ENCODE peak calls at places on chromosomes 4 and X, in five cellular contexts. Q, R, I, L and T are unnamed samples.

GRCh38 chr4:38728651-38729141 is 54.1 kb downstream of the TLR10 start:
- DNase-seq in Q (no peak), R (no peak), I (peak; percentile 6), L (peak; percentile 53), T (no peak)

GRCh38 chr4:182189107-182189878 is 53.9 kb upstream of the TENM3 start:
- DNase-seq in R (no peak), Q (peak; percentile 77), L (no peak), I (no peak), T (no peak)

GRCh38 chr4:17124767-17125166 is 226.3 kb upstream of the LDB2 start:
- DNase-seq in R (no peak), Q (no peak), L (no peak), I (no peak), T (no peak)

GRCh38 chrX:148794350-148794749 is 293.9 kb downstream of the AFF2 start:
- DNase-seq in L (no peak), Q (no peak), R (no peak), I (no peak), T (no peak)

GRCh38 chr4:100108869-100109268 is 81.4 kb downstream of the DDIT4L start:
- DNase-seq in R (no peak), Q (no peak), L (no peak), I (no peak), T (no peak)

GRCh38 chr4:175339100-175339707 is 421.0 kb downstream of the ADAM29 start:
- DNase-seq in I (no peak), R (no peak), Q (no peak), L (no peak), T (no peak)

GRCh38 chr4:128649575-128650205 is 159.8 kb upstream of the JADE1 start:
- DNase-seq in R (no peak), Q (peak; percentile 76), L (no peak), I (no peak), T (no peak)

GRCh38 chr4:41364871-41365270 is 108.1 kb downstream of the UCHL1 start:
- DNase-seq in Q (no peak), R (no peak), I (no peak), L (no peak), T (no peak)

GRCh38 chr4:5804656-5805055 is 88.2 kb downstream of the CRMP1 start:
- DNase-seq in L (no peak), I (no peak), Q (no peak), R (no peak), T (no peak)

GRCh38 chr4:182454440-182455013 is 211.3 kb downstream of the TENM3 start:
- DNase-seq in R (no peak), Q (no peak), L (no peak), I (no peak), T (no peak)

GRCh38 chrX:152949114-152949513 is 44.8 kb downstream of the PNMA5 start:
- DNase-seq in R (no peak), I (no peak), Q (no peak), L (no peak), T (no peak)

GRCh38 chr4:48178931-48179330 is 44.9 kb upstream of the TXK start:
- DNase-seq in L (no peak), R (no peak), Q (no peak), I (no peak), T (no peak)

GRCh38 chrX:122572461-122572860 is 611.6 kb upstream of the GRIA3 start:
- DNase-seq in R (no peak), Q (peak; percentile 22), L (no peak), I (no peak), T (no peak)

GRCh38 chrX:44872319-44872816 is 620 bp upstream of the KDM6A start:
- DNase-seq in L (peak; percentile 90), Q (peak; percentile 39), I (no peak), R (no peak), T (peak; percentile 31)

GRCh38 chr4:73501664-73502265 is 20.2 kb downstream of the AFM start:
- DNase-seq in Q (no peak), L (no peak), I (no peak), R (no peak), T (no peak)

GRCh38 chr4:92303621-92304027 is at the start of gene GRID2:
- DNase-seq in L (peak; percentile 63), Q (no peak), R (no peak), I (peak; percentile 40), T (no peak)

GRCh38 chr4:100479971-100480370 is 37.9 kb downstream of the EMCN start:
- DNase-seq in R (no peak), L (no peak), I (no peak), Q (no peak), T (no peak)

GRCh38 chr4:146442801-146443200 is 78.9 kb downstream of the SLC10A7 start:
- DNase-seq in L (no peak), R (no peak), Q (peak; percentile 16), I (no peak), T (no peak)

GRCh38 chrX:39726810-39727209 is 370.9 kb downstream of the BCOR start:
- DNase-seq in Q (peak; percentile 52), R (no peak), L (peak; percentile 28), I (no peak), T (no peak)

GRCh38 chr4:135917016-135917415 is 1615.3 kb downstream of the PCDH18 start:
- DNase-seq in L (no peak), R (no peak), Q (no peak), I (no peak), T (no peak)

GRCh38 chr4:87058272-87059073 is 123.7 kb downstream of the AFF1 start:
- DNase-seq in R (no peak), L (no peak), I (no peak), Q (no peak), T (no peak)

GRCh38 chr4:10983274-10983673 is 298.7 kb upstream of the CLNK start:
- DNase-seq in Q (no peak), L (no peak), R (no peak), I (no peak), T (no peak)

GRCh38 chr4:95084584-95084983 is 326.8 kb downstream of the BMPR1B start:
- DNase-seq in R (no peak), I (no peak), L (no peak), Q (no peak), T (no peak)

GRCh38 chrX:27619975-27620374 is 29.8 kb downstream of the DCAF8L2 start:
- DNase-seq in I (peak; percentile 10), R (no peak), L (peak; percentile 17), Q (no peak), T (no peak)

GRCh38 chr4:80452055-80452454 is 116.5 kb downstream of the CFAP299 start:
- DNase-seq in L (no peak), Q (no peak), R (no peak), I (no peak), T (no peak)